ENCODE peak calls at places on chromosomes 5 and 9, in ten cellular contexts. Z is HAP-1; D is PC-9; W is iPS DF 6.9; E is HCT116; O is CD8-positive, alpha-beta T cell; K is adrenal gland; Q is SJSA1; H is CD4-positive, alpha-beta memory T cell; G is tibial artery. R is an unnamed sample.
A peak's percentile ranks its signal among the peaks of the same experiment; 100 is the strongest.

GRCh38 chr5:33371660-33372059 is 69.1 kb upstream of the TARS1 start:
- DNase-seq in Q (no peak), E (no peak), D (no peak), O (no peak), K (no peak), Z (no peak), G (no peak), W (no peak), H (no peak), R (peak; percentile 94)

GRCh38 chr9:129379181-129379836 is 201.2 kb upstream of the IER5L start:
- DNase-seq in Q (no peak), H (no peak), E (no peak), W (no peak), Z (no peak), K (no peak), O (no peak), G (peak; percentile 28), D (no peak), R (no peak)

GRCh38 chr9:34644766-34645314 is 1.6 kb upstream of the GALT start:
- DNase-seq in G (no peak), H (no peak), D (no peak), O (no peak), E (no peak), Z (no peak), W (no peak), Q (no peak), K (no peak), R (no peak)

GRCh38 chr9:35749515-35750255 is 598 bp downstream of the RGP1 start:
- DNase-seq in O (peak; percentile 50), G (no peak), Q (peak; percentile 2), W (no peak), D (peak; percentile 42), H (peak; percentile 48), E (no peak), Z (no peak), K (no peak), R (peak; percentile 43)

GRCh38 chr5:100446879-100447278 is 88.3 kb upstream of the FAM174A start:
- DNase-seq in D (no peak), O (no peak), K (no peak), E (no peak), W (no peak), G (no peak), Q (no peak), H (no peak), Z (no peak), R (no peak)

GRCh38 chr9:110588296-110588695 is 8.8 kb upstream of the SVEP1 start:
- DNase-seq in G (no peak), Q (no peak), K (no peak), O (no peak), H (no peak), E (no peak), D (no peak), W (no peak), Z (no peak), R (no peak)

GRCh38 chr9:115300116-115300515 is 182.2 kb upstream of the TNC start:
- DNase-seq in K (no peak), Q (no peak), E (no peak), W (no peak), D (no peak), O (no peak), H (no peak), G (no peak), Z (no peak), R (no peak)

GRCh38 chr9:111632695-111633388 is 1.7 kb downstream of the DNAJC25 start:
- DNase-seq in D (no peak), O (no peak), G (no peak), Z (peak; percentile 22), W (no peak), K (no peak), E (no peak), Q (no peak), H (no peak), R (no peak)

GRCh38 chr5:170497311-170498038 is 6.3 kb upstream of the KCNIP1 start:
- DNase-seq in Z (no peak), D (no peak), K (no peak), H (no peak), O (no peak), E (no peak), G (no peak), Q (peak; percentile 79), W (no peak), R (no peak)

GRCh38 chr5:438481-438981 is 4.4 kb upstream of the EXOC3 start:
- DNase-seq in G (peak; percentile 60), H (no peak), E (no peak), O (no peak), Z (no peak), D (no peak), W (no peak), K (no peak), Q (no peak), R (no peak)

GRCh38 chr9:135221951-135222631 is 134.6 kb downstream of the OLFM1 start:
- DNase-seq in G (no peak), W (no peak), E (no peak), Q (no peak), H (no peak), D (no peak), O (no peak), Z (no peak), K (no peak), R (no peak)

GRCh38 chr9:10479172-10479571 is 133.6 kb downstream of the PTPRD start:
- DNase-seq in D (no peak), Q (no peak), K (no peak), W (no peak), E (no peak), G (no peak), O (no peak), Z (peak; percentile 36), H (no peak), R (no peak)

GRCh38 chr9:89542461-89543021 is 44.6 kb upstream of the SEMA4D start:
- DNase-seq in Z (no peak), H (no peak), G (no peak), W (no peak), O (no peak), Q (no peak), E (no peak), D (no peak), K (no peak), R (no peak)

DNA sequence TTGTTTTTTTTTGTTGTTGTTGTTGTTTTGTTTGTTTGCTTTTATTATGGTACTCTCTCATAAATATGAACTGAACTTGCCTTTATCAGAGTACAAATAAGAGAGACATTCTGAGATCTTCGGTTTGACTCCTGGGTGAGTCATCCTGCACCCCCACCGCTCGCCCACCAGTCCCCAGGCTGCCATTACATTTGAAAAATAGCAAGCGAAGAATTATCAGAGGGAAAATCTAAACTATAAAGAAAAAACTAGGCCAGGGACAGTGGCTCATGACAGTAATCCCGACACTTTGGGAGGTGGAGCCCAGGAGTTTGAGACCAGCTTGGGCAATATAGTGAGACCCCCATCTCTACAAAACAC is 122.1 kb upstream of the MAP3K1 start:
- DNase-seq in W (no peak), O (no peak), G (no peak), Q (no peak), D (no peak), H (no peak), Z (no peak), K (no peak), E (no peak), R (no peak)
- H3K4me1 ChIP-seq in W (no peaks in the 10 kb centered on the region), O (peaks cover 29% of the 10 kb centered on the region), G (no peaks in the 10 kb centered on the region), Q (no peaks in the 10 kb centered on the region), D (no peaks in the 10 kb centered on the region), H (peaks cover 91% of the 10 kb centered on the region), Z (no peaks in the 10 kb centered on the region), K (no peaks in the 10 kb centered on the region), E (no peaks in the 10 kb centered on the region), R (peaks cover 3% of the 10 kb centered on the region)

DNA sequence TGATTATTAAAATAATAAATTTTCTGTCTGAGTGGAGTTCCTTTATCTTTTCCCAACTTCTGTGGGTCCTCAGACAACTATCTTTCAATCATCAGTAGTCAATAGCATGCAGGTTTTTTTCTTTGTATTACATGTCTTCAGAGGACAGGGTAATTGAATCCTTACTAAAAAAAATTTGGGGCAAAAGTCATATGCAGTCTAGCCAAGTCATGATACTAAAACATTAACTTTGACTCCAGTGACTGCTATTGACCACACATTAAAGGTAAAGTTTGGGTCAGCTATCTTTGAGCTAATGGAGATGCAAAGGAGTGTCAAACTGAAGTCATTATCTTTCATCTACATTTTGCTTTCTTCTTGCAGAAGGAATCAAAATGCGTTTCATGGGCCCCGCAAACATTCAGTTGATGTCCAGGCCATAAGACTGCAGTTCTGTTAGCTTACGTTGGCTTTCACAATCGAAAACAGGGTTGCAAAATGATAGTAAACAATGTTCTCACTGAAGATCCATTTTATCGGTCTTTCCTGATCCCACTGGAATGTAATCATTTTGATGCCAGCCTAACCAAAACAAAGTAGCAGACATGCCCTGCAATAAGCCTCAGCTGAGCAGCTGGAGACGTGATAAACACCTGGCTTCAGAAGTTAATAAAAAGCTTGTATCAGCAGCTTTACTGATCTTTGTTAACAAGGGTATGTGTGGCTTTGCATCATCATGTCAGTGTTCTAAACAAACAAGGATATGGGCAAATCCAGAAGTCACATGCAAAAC is 186.1 kb upstream of the PRLR start:
- DNase-seq in Q (no peak), G (no peak), D (no peak), Z (no peak), E (no peak), H (no peak), O (no peak), W (no peak), K (no peak), R (no peak)
- H3K4me3 ChIP-seq in Q (no peak overlapping the region), G (no peak overlapping the region), D (no peak overlapping the region), Z (no peak overlapping the region), E (no peak overlapping the region), H (no peak overlapping the region), O (no peak overlapping the region), W (no peak overlapping the region), K (no peak overlapping the region), R (no peak overlapping the region)

DNA sequence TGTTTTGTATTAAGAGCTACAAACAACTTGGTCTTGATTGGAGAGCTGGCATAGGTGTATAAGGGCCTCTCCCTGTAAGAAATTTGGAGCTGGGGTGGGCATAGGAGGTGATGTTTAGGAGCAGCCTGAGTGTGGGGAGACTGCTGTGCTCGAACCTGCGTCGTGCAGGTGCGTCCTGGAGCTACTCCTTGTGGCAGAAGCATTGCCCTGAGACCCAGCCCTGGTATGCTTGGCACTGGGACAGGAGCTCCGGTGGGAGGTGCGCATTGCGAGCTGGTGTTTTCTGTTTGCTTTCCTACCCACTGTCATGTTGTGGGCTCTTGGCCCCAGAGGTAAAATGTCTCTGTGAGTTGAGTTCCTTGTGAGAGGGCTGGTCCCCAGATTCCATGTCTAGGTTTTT is 46.4 kb downstream of the EHMT1 start:
- DNase-seq in D (no peak), Z (no peak), W (no peak), E (no peak), K (no peak), H (no peak), O (no peak), Q (no peak), G (no peak), R (no peak)
- H3K4me1 ChIP-seq in D (no peaks in the 10 kb centered on the region), Z (peaks cover 8% of the 10 kb centered on the region), W (peaks cover 17% of the 10 kb centered on the region), E (no peaks in the 10 kb centered on the region), K (peaks cover 39% of the 10 kb centered on the region), H (peaks cover 17% of the 10 kb centered on the region), O (peaks cover 22% of the 10 kb centered on the region), Q (peaks cover 14% of the 10 kb centered on the region), G (peaks cover 4% of the 10 kb centered on the region), R (peaks cover 9% of the 10 kb centered on the region)

DNA sequence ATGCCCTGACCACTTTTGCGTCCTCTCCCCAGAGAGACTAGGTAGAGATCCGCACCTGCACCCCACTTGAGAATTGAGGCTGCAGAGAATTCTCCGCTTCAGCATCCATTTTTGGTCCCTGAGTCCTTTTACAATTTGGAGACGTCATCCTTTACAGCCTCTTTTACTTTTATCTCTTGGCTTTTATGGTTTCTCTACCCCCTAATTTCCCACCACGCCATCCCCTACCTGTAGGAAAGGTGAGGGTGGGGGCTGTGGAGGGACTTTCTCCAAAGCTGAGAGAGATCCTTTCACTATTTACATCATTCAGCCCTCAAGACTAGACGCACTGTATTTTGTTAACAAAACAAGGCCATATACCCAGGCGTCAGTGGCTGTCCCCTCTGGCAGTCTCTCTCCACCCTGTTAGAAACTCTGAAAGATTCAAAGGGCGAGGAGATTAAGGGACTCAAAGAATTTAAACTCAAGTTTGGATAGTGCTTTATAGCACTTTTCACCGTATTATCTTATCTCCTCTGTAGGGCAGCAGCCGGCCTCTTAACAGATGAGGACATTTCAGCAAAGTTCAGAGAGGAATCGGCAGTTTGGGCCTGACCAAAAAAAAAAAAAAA is 1.7 kb downstream of the MSX2 start:
- DNase-seq in G (no peak), H (no peak), E (no peak), Q (no peak), O (no peak), W (no peak), K (no peak), Z (peak; percentile 54), D (no peak), R (no peak)
- H3K4me3 ChIP-seq in G (peak overlapping the region; percentile 70), H (no peak overlapping the region), E (peak overlapping the region; percentile 77), Q (no peak overlapping the region), O (no peak overlapping the region), W (no peak overlapping the region), K (no peak overlapping the region), Z (peak overlapping the region; percentile 82), D (no peak overlapping the region), R (peak overlapping the region; percentile 82)

R was measured in adipocyte.